ENCODE peak calls at places on chromosomes 2 and 18, in eight cellular contexts. F is WTC11, N is SK-N-SH, L is A549, B is HCT116, O is H1, K is K562, Q is HepG2. W is an unnamed sample.

GRCh38 chr2:198127627-198128026 is 323.2 kb downstream of the PLCL1 start:
- DNase-seq in F (peak; percentile 33), N (peak; percentile 26), L (peak; percentile 12), B (peak; percentile 51), O (no peak), K (peak; percentile 72), Q (peak; percentile 56), W (peak; percentile 76)

GRCh38 chr2:239165206-239165831 is 235.5 kb downstream of the HDAC4 start:
- DNase-seq in F (peak; percentile 1), N (no peak), L (no peak), B (no peak), O (no peak), K (no peak), Q (no peak), W (no peak)

GRCh38 chr2:68753318-68753717 is 18.7 kb downstream of the ARHGAP25 start:
- DNase-seq in F (no peak), N (no peak), L (no peak), B (no peak), O (no peak), K (no peak), Q (no peak), W (no peak)

GRCh38 chr2:189350515-189351209 is 90.6 kb upstream of the WDR75 start:
- DNase-seq in F (no peak), N (no peak), L (no peak), B (no peak), O (no peak), K (no peak), Q (no peak), W (no peak)

GRCh38 chr18:59911600-59911999 is 11.8 kb downstream of the PMAIP1 start:
- DNase-seq in F (no peak), N (no peak), L (no peak), B (no peak), O (no peak), K (no peak), Q (no peak), W (peak; percentile 91)

GRCh38 chr2:15517793-15518192 is 43.3 kb downstream of the NBAS start:
- DNase-seq in F (no peak), N (no peak), L (no peak), B (no peak), O (no peak), K (no peak), Q (no peak), W (no peak)

GRCh38 chr2:218998414-218999002 is 5.3 kb upstream of the CRYBA2 start:
- DNase-seq in F (no peak), N (no peak), L (no peak), B (no peak), O (no peak), K (no peak), Q (no peak), W (no peak)

GRCh38 chr2:121038831-121039230 is 246.2 kb downstream of the TFCP2L1 start:
- DNase-seq in F (no peak), N (peak; percentile 64), L (peak; percentile 21), B (no peak), O (no peak), K (no peak), Q (no peak), W (no peak)

GRCh38 chr2:71748227-71748626 is 294.9 kb downstream of the DYSF start:
- DNase-seq in F (no peak), N (no peak), L (no peak), B (no peak), O (no peak), K (peak; percentile 87), Q (no peak), W (no peak)

GRCh38 chr2:237590272-237591020 is at the start of gene RAB17:
- DNase-seq in F (peak; percentile 51), N (no peak), L (peak; percentile 44), B (peak; percentile 65), O (no peak), K (no peak), Q (peak; percentile 90), W (no peak)

DNA sequence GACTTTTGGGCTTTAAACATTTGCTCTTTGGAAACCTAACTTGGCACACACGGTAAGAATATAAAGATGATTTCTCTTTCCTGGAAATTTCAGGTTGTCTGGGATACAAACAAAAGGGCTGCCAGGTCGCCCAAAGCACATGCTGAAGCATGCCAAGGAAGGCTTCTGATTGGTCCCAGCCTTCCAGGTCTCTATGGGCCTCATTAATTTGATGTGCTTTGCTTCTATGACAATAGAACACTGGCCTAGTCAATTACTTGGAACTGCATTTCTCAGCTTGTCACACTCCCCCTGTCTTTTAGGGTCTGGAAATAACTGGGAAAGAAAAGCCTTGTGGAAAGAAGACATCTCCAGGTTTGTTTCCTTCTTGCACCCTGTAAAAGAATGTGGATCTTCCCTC is 228.9 kb downstream of the ADCYAP1 start:
- DNase-seq in F (no peak), N (no peak), L (no peak), B (no peak), O (no peak), K (no peak), Q (no peak), W (no peak)
- TF ChIP-seq MAX in F (no peak), N (no peak), L (no peak), B (no peak), O (peak; percentile 56), K (no peak), Q (no peak), W (no peak)

GRCh38 chr2:159936471-159936870 is 125.9 kb downstream of the PLA2R1 start:
- DNase-seq in F (peak; percentile 15), N (no peak), L (peak; percentile 14), B (peak; percentile 24), O (no peak), K (peak; percentile 37), Q (no peak), W (peak; percentile 12)

GRCh38 chr2:159942149-159942548 is 120.3 kb downstream of the PLA2R1 start:
- DNase-seq in F (no peak), N (no peak), L (no peak), B (no peak), O (no peak), K (no peak), Q (no peak), W (no peak)

GRCh38 chr2:159941729-159942128 is 120.7 kb downstream of the PLA2R1 start:
- DNase-seq in F (no peak), N (no peak), L (no peak), B (no peak), O (no peak), K (no peak), Q (no peak), W (no peak)

GRCh38 chr2:159938375-159938774 is 124.0 kb downstream of the PLA2R1 start:
- DNase-seq in F (no peak), N (no peak), L (no peak), B (no peak), O (no peak), K (no peak), Q (no peak), W (no peak)

GRCh38 chr2:159939946-159940345 is 122.5 kb downstream of the PLA2R1 start:
- DNase-seq in F (no peak), N (peak; percentile 36), L (peak; percentile 7), B (peak; percentile 6), O (no peak), K (peak; percentile 8), Q (peak; percentile 25), W (peak; percentile 57)
- TF ChIP-seq MAX in F (no peak), N (no peak), L (no peak), B (no peak), O (no peak), K (no peak), Q (no peak), W (no peak)

GRCh38 chr2:45170191-45170975 is 161.1 kb upstream of the SIX2 start:
- DNase-seq in F (no peak), N (no peak), L (no peak), B (no peak), O (no peak), K (no peak), Q (no peak), W (peak; percentile 9)
- TF ChIP-seq MAX in F (peak; percentile 66), N (no peak), L (no peak), B (no peak), O (no peak), K (no peak), Q (no peak), W (no peak)

DNA sequence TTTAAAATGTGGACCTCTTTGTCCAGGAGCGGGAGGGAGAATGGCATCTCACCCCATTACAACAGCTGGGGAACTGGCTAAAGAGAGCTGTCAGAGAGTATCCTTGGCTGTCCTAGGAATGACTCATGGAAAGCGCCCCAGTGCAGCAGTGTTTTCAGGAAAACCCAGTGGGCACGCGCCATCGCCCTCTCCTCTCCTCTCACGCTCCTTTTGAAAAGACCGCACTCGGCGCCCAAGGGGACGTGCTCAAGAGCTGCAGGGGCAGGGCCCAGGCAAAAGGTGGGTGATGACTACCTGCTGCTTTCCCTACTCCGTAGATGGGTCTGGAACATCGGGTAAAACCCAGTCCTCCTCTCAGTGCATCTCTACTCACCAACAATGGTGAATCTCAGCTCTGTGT is 68.0 kb downstream of the EMILIN2 start:
- DNase-seq in F (no peak), N (no peak), L (no peak), B (no peak), O (no peak), K (no peak), Q (no peak), W (no peak)
- TF ChIP-seq MAX in F (no peak), N (no peak), L (no peak), B (no peak), O (no peak), K (no peak), Q (no peak), W (no peak)

GRCh38 chr2:150522269-150522668 is 34.8 kb upstream of the RND3 start:
- DNase-seq in F (no peak), N (no peak), L (no peak), B (no peak), O (no peak), K (no peak), Q (no peak), W (no peak)

GRCh38 chr2:150526006-150526405 is 38.5 kb upstream of the RND3 start:
- DNase-seq in F (no peak), N (no peak), L (no peak), B (no peak), O (no peak), K (no peak), Q (no peak), W (no peak)

GRCh38 chr2:150517951-150518680 is 30.6 kb upstream of the RND3 start:
- DNase-seq in F (no peak), N (no peak), L (no peak), B (no peak), O (no peak), K (no peak), Q (no peak), W (no peak)

GRCh38 chr2:150520088-150520487 is 32.6 kb upstream of the RND3 start:
- DNase-seq in F (no peak), N (no peak), L (no peak), B (no peak), O (no peak), K (no peak), Q (no peak), W (no peak)

DNA sequence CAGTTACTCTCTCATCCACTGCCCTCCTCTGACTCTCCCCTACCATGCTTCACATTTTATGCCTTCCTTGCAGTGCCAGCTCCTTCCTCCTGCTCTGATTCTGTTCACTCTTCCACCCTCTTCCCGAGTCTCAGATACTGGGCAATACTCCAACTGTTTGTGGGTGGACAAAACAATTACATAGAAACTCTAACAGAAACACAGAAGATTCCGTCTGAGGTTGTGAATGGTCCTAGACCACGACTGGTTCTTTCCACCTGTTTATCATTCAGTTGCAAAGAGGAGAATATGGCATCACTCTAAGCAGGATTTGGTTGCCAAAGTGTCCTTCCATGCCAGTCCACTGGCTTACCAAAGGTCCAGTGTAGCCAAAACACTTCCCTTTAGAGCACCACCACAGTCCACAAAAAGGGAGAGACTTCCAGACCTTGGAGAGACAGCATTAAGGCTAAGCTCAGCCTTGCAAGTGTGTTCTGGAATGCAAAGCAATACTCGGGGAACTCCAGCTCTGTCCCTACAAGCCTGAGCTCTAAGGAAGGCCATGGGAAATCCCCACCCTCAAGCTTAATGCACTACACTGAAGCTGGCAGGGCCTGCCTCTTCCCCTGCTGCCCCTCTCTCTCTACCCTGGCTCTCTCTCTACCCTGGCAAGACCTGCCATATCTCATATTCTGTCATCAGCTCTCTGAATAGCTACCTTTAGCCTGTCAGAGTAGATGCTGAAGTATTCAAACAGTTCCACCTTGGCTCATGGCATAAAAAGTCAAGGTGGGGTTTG is 33.6 kb upstream of the RND3 start:
- DNase-seq in F (no peak), N (no peak), L (no peak), B (no peak), O (no peak), K (no peak), Q (no peak), W (no peak)
- TF ChIP-seq MAX in F (no peak), N (peak; percentile 31), L (no peak), B (no peak), O (no peak), K (no peak), Q (no peak), W (no peak)